ENCODE peak calls at places on chromosomes 13 and 19, in nine cellular contexts. I, J, U, K, V, N, X, P and L are unnamed samples.

GRCh38 chr19:19405919-19406877 is 723 bp downstream of the GATAD2A start:
- DNase-seq in I (peak; percentile 76), J (peak; percentile 43), U (peak; percentile 71), K (no peak), V (peak; percentile 31), N (peak; percentile 51), X (peak; percentile 71), P (no peak), L (no peak)

GRCh38 chr19:4984448-4984990 is 15.6 kb downstream of the KDM4B start:
- DNase-seq in I (peak; percentile 44), J (no peak), U (no peak), K (no peak), V (no peak), N (no peak), X (no peak), P (peak; percentile 44), L (no peak)

GRCh38 chr19:15576526-15577156 is 38.4 kb upstream of the CYP4F8 start:
- DNase-seq in I (no peak), J (no peak), U (no peak), K (no peak), V (no peak), N (no peak), X (no peak), P (no peak), L (no peak)

GRCh38 chr19:47765522-47766358 is 12.8 kb upstream of the SELENOW start:
- DNase-seq in I (peak; percentile 81), J (no peak), U (peak; percentile 55), K (no peak), V (no peak), N (peak; percentile 83), X (peak; percentile 53), P (peak; percentile 19), L (no peak)

GRCh38 chr13:88919970-88920628 is 1248.9 kb downstream of the SLITRK5 start:
- DNase-seq in I (no peak), J (no peak), U (no peak), K (no peak), V (no peak), N (no peak), X (peak; percentile 6), P (no peak), L (no peak)

GRCh38 chr19:39497850-39498261 is 891 bp upstream of the DLL3 start:
- DNase-seq in I (peak; percentile 78), J (peak; percentile 31), U (peak; percentile 20), K (no peak), V (no peak), N (peak; percentile 56), X (peak; percentile 41), P (peak; percentile 97), L (no peak)

GRCh38 chr19:16139752-16140151 is 3.7 kb upstream of the HSH2D start:
- DNase-seq in I (no peak), J (no peak), U (no peak), K (no peak), V (no peak), N (no peak), X (no peak), P (no peak), L (no peak)

GRCh38 chr19:39183100-39183499 is 13.7 kb upstream of the NCCRP1 start:
- DNase-seq in I (no peak), J (no peak), U (no peak), K (no peak), V (no peak), N (no peak), X (no peak), P (no peak), L (no peak)

GRCh38 chr13:20451397-20451796 is 74.3 kb downstream of the CRYL1 start:
- DNase-seq in I (no peak), J (no peak), U (no peak), K (no peak), V (no peak), N (no peak), X (no peak), P (no peak), L (no peak)

GRCh38 chr19:530133-531008 is 1.2 kb upstream of the CDC34 start:
- DNase-seq in I (no peak), J (no peak), U (no peak), K (no peak), V (no peak), N (no peak), X (no peak), P (no peak), L (no peak)

GRCh38 chr13:42071667-42072419 is 23.4 kb downstream of the DGKH start:
- DNase-seq in I (no peak), J (no peak), U (peak; percentile 58), K (no peak), V (no peak), N (no peak), X (no peak), P (no peak), L (no peak)

GRCh38 chr13:109381546-109382180 is 404.7 kb downstream of the IRS2 start:
- DNase-seq in I (no peak), J (peak; percentile 44), U (no peak), K (no peak), V (no peak), N (no peak), X (no peak), P (no peak), L (no peak)

GRCh38 chr19:533485-534058 is 2.0 kb downstream of the CDC34 start:
- DNase-seq in I (no peak), J (no peak), U (no peak), K (no peak), V (no peak), N (no peak), X (no peak), P (no peak), L (no peak)

GRCh38 chr13:24152292-24153214 is 8.0 kb upstream of the SPATA13 start:
- DNase-seq in I (no peak), J (no peak), U (no peak), K (no peak), V (no peak), N (no peak), X (no peak), P (no peak), L (no peak)

GRCh38 chr19:13398780-13399726 is 107.2 kb downstream of the CACNA1A start:
- DNase-seq in I (no peak), J (peak; percentile 95), U (peak; percentile 95), K (peak; percentile 63), V (no peak), N (no peak), X (no peak), P (no peak), L (no peak)

GRCh38 chr13:31105020-31105800 is 56.5 kb downstream of the HSPH1 start:
- DNase-seq in I (no peak), J (no peak), U (peak; percentile 46), K (no peak), V (no peak), N (no peak), X (no peak), P (no peak), L (no peak)

GRCh38 chr19:927044-927706 is 1.3 kb downstream of the ARID3A start:
- DNase-seq in I (peak; percentile 75), J (no peak), U (peak; percentile 34), K (no peak), V (no peak), N (peak; percentile 54), X (no peak), P (no peak), L (no peak)

GRCh38 chr13:44676534-44676933 is 100.4 kb upstream of the TSC22D1 start:
- DNase-seq in I (no peak), J (no peak), U (peak; percentile 44), K (no peak), V (no peak), N (no peak), X (no peak), P (no peak), L (no peak)

GRCh38 chr19:5850743-5851293 is 431 bp downstream of the FUT3 start:
- DNase-seq in I (no peak), J (peak; percentile 74), U (peak; percentile 77), K (no peak), V (no peak), N (no peak), X (no peak), P (no peak), L (no peak)

GRCh38 chr13:21673592-21674270 is 2.9 kb downstream of the FGF9 start:
- DNase-seq in I (peak; percentile 71), J (no peak), U (peak; percentile 14), K (peak; percentile 53), V (no peak), N (peak; percentile 57), X (peak; percentile 39), P (peak; percentile 55), L (no peak)

GRCh38 chr19:46970815-46971214 is 48.8 kb upstream of the NPAS1 start:
- DNase-seq in I (no peak), J (peak; percentile 49), U (peak; percentile 75), K (no peak), V (no peak), N (no peak), X (no peak), P (no peak), L (no peak)

GRCh38 chr13:102405499-102406079 is 3.7 kb upstream of the FGF14 start:
- DNase-seq in I (peak; percentile 54), J (peak; percentile 30), U (peak; percentile 13), K (no peak), V (no peak), N (no peak), X (no peak), P (no peak), L (no peak)